ENCODE peak calls at places on chromosomes 7 and 10, in five cellular contexts. R is stomach, Z is HCT116, A is GM23338, X is Panc1. K is an unnamed sample.

GRCh38 chr7:98974906-98975816 is 96.8 kb downstream of the TRRAP start:
- DNase-seq in A (no peak), Z (no peak), X (no peak), R (no peak), K (no peak)

GRCh38 chr10:133527779-133528271 is 662 bp downstream of the CYP2E1 start:
- DNase-seq in A (peak; percentile 14), X (no peak), Z (no peak), R (peak; percentile 68), K (no peak)

GRCh38 chr10:72086466-72087391 is 1.6 kb downstream of the SPOCK2 start:
- DNase-seq in Z (no peak), X (no peak), R (no peak), A (peak; percentile 75), K (no peak)

GRCh38 chr7:70489808-70490207 is 642.1 kb upstream of the GALNT17 start:
- DNase-seq in R (no peak), X (no peak), A (no peak), Z (no peak), K (no peak)

GRCh38 chr7:151806204-151806603 is 70.7 kb downstream of the PRKAG2 start:
- DNase-seq in Z (no peak), A (no peak), X (no peak), R (peak; percentile 78), K (no peak)

GRCh38 chr10:98326621-98327027 is 58.6 kb upstream of the LOXL4 start:
- DNase-seq in A (no peak), Z (no peak), R (no peak), X (no peak), K (no peak)

GRCh38 chr7:35848728-35849127 is 47.9 kb downstream of the SEPTIN7 start:
- DNase-seq in R (no peak), A (no peak), Z (no peak), X (no peak), K (no peak)

GRCh38 chr7:130273863-130274262 is 7.2 kb downstream of the CPA2 start:
- DNase-seq in A (peak; percentile 58), X (no peak), R (no peak), Z (no peak), K (no peak)

GRCh38 chr10:29208816-29209215 is 80.1 kb upstream of the LYZL1 start:
- DNase-seq in Z (no peak), A (no peak), X (no peak), R (no peak), K (no peak)

GRCh38 chr7:19024261-19024660 is 93.2 kb downstream of the TWIST1 start:
- DNase-seq in Z (no peak), R (no peak), X (no peak), A (no peak), K (no peak)

GRCh38 chr7:46752881-46753366 is 829.0 kb downstream of the TNS3 start:
- DNase-seq in Z (peak; percentile 53), X (peak; percentile 53), R (no peak), A (no peak), K (no peak)

GRCh38 chr10:1019362-1019761 is 6.3 kb downstream of the IDI2 start:
- DNase-seq in A (no peak), X (no peak), Z (no peak), R (no peak), K (no peak)
- TF ChIP-seq POLR2AphosphoS5 in A (no peak), X (no peak), Z (no peak), R (no peak), K (no peak)

DNA sequence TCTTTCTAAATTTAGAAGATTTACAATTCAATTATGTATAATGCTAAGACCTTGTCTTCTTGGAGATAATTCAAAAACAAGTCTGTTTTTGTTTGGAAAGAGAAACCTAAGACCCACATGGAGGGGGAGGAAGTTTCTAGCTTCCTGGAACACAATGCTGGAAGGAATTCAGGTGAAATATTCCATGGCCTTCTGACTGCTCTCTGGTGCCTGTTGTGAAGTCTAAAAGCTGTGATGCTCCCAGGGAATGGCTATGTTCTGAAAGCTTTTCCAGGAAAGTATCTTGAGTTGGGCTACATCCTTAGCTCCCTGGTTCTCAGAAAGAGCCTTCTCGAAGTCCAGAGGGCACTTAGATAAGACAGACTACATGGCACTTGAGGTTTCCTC is 12.5 kb upstream of the PFKP start:
- DNase-seq in Z (no peak), R (no peak), A (no peak), X (no peak), K (no peak)
- H3K27ac ChIP-seq in Z (no peak overlapping the region), R (no peak overlapping the region), A (no peak overlapping the region), X (no peak overlapping the region), K (peak overlapping the region; percentile 48)

DNA sequence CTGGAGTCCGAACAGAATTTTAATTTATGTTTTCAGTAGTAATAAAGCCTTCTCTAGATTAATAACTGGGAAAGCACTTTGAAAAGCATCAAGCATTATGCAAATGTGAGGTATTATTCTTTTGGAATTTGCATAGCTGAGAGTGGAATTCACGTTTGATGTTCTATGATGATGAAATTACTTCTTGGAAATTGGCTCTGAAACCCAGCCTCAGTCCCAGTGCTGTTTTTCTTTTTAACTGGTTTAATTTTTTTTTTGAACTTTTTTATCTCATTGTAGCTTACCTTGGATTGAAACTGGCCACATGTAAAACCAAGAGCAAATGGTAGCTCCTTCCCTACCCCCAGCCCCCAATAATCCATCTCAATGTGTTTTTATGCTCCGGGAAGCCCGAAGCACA is 1.2 kb downstream of the TBXAS1 start:
- DNase-seq in R (no peak), A (no peak), X (no peak), Z (no peak), K (no peak)
- H3K4me3 ChIP-seq in R (no peak overlapping the region), A (no peak overlapping the region), X (no peak overlapping the region), Z (no peak overlapping the region), K (peak overlapping the region; percentile 28)

GRCh38 chr10:49012603-49013002 is 73.0 kb upstream of the LRRC18 start:
- DNase-seq in R (no peak), X (no peak), A (no peak), Z (no peak), K (no peak)
- TF ChIP-seq POLR2AphosphoS5 in R (no peak), X (no peak), A (no peak), Z (no peak), K (no peak)

DNA sequence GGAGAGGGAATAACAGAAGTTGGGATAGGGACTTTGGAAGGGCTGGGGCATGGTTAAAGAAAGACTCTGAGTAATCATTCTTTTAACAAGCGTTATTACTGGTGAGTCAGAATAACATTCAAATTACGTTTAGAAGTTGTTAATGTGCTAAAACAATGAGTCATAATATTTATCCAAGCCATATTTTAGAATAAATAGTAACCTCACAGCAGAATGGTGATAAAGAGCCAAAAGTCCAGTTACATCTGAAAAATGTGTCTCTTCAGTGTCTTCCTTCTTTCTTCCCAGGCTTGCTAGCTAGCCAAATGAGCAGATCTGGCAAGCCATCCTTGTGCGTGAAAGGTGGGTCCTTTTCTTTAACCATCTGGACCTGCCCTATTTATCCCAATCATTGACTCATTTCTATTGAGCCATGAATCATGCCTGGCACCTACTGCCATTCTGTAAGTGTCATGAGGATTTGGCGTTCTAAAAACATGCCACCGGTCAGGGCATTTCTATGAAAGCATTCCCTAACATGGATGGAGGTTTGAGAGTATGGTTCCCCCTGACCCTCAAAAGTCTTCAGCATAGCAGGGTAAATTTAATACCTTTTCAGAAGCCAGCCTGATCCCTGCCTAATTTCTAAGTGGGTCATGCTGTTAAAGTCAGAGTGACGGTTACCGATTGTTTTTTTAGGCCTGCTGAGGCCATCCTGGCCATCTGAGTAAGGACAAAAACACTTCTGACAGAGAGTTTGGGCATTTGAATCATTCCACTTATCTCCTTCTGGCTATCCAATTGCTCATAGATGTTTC is 26.8 kb downstream of the MYPN start:
- DNase-seq in Z (peak; percentile 86), R (no peak), X (peak; percentile 99), A (peak; percentile 24), K (no peak)
- H3K27ac ChIP-seq in Z (peak overlapping the region; percentile 57), R (peak overlapping the region; percentile 49), X (peak overlapping the region; percentile 98), A (no peak overlapping the region), K (peak overlapping the region; percentile 28)

GRCh38 chr7:1667566-1668485 is 2.3 kb upstream of the ELFN1 start:
- DNase-seq in Z (no peak), X (no peak), A (peak; percentile 50), R (no peak), K (no peak)

GRCh38 chr7:1664711-1665591 is 5.1 kb upstream of the ELFN1 start:
- DNase-seq in A (peak; percentile 85), X (no peak), R (peak; percentile 60), Z (peak; percentile 18), K (peak; percentile 52)

GRCh38 chr7:1665721-1666250 is 4.3 kb upstream of the ELFN1 start:
- DNase-seq in R (no peak), Z (no peak), A (peak; percentile 43), X (no peak), K (peak; percentile 30)

GRCh38 chr7:1666779-1667565 is 3.1 kb upstream of the ELFN1 start:
- DNase-seq in Z (no peak), R (no peak), X (no peak), A (peak; percentile 28), K (peak; percentile 25)

GRCh38 chr7:1666251-1666778 is 3.8 kb upstream of the ELFN1 start:
- DNase-seq in X (no peak), Z (no peak), R (no peak), A (peak; percentile 47), K (no peak)
- H3K4me3 ChIP-seq in X (peak overlapping the region; percentile 81), Z (no peak overlapping the region), R (peak overlapping the region; percentile 53), A (peak overlapping the region; percentile 65), K (peak overlapping the region; percentile 52)